ENCODE peak calls at places on chromosomes 12 and 14, in four cellular contexts. One of them, this sample, is unnamed.

GRCh38 chr14:20697273-20698017 is 8.9 kb downstream of the ANG start:
- DNase-seq in HepG2: peak
- DNase-seq in GM12878: no peak
- DNase-seq in K562: peak
- DNase-seq in this sample: peak

GRCh38 chr14:74509587-74510210 is 16.1 kb downstream of the ISCA2 start:
- DNase-seq in HepG2: no peak
- DNase-seq in GM12878: no peak
- DNase-seq in K562: no peak
- DNase-seq in this sample: no peak

GRCh38 chr14:53183071-53183470 is 29.9 kb upstream of the DDHD1 start:
- DNase-seq in HepG2: no peak
- DNase-seq in GM12878: no peak
- DNase-seq in K562: no peak
- DNase-seq in this sample: no peak

GRCh38 chr12:118979763-118980406 is 1.5 kb upstream of the SRRM4 start:
- DNase-seq in HepG2: peak
- DNase-seq in GM12878: no peak
- DNase-seq in K562: peak
- DNase-seq in this sample: peak

GRCh38 chr14:100304825-100305445 is 1.3 kb downstream of the SLC25A29 start:
- DNase-seq in HepG2: no peak
- DNase-seq in GM12878: no peak
- DNase-seq in K562: peak
- DNase-seq in this sample: peak

GRCh38 chr14:101815994-101816393 is 54.5 kb downstream of the PPP2R5C start:
- DNase-seq in HepG2: no peak
- DNase-seq in GM12878: no peak
- DNase-seq in K562: no peak
- DNase-seq in this sample: no peak

GRCh38 chr12:81077329-81077685 is 572 bp upstream of the ACSS3 start:
- DNase-seq in HepG2: peak
- DNase-seq in GM12878: no peak
- DNase-seq in K562: no peak
- DNase-seq in this sample: no peak

GRCh38 chr12:2412305-2412643 is 359.5 kb downstream of the CACNA1C start:
- DNase-seq in HepG2: no peak
- DNase-seq in GM12878: no peak
- DNase-seq in K562: peak
- DNase-seq in this sample: no peak

GRCh38 chr12:54229624-54230212 is 40.9 kb upstream of the SMUG1 start:
- DNase-seq in HepG2: no peak
- DNase-seq in GM12878: no peak
- DNase-seq in K562: no peak
- DNase-seq in this sample: no peak

GRCh38 chr12:51188359-51189051 is 15.6 kb upstream of the TFCP2 start:
- DNase-seq in HepG2: no peak
- DNase-seq in GM12878: peak
- DNase-seq in K562: no peak
- DNase-seq in this sample: no peak

GRCh38 chr12:2298556-2299195 is 245.9 kb downstream of the CACNA1C start:
- DNase-seq in HepG2: no peak
- DNase-seq in GM12878: no peak
- DNase-seq in K562: no peak
- DNase-seq in this sample: no peak

GRCh38 chr14:99568567-99569560 is 35.1 kb downstream of the CCDC85C start:
- DNase-seq in HepG2: no peak
- DNase-seq in GM12878: no peak
- DNase-seq in K562: no peak
- DNase-seq in this sample: no peak

GRCh38 chr14:29926701-29927595 is 699 bp downstream of the PRKD1 start:
- DNase-seq in HepG2: peak
- DNase-seq in GM12878: no peak
- DNase-seq in K562: peak
- DNase-seq in this sample: peak

GRCh38 chr12:116774020-116774419 is 35.9 kb downstream of the RNFT2 start:
- DNase-seq in HepG2: no peak
- DNase-seq in GM12878: no peak
- DNase-seq in K562: no peak
- DNase-seq in this sample: no peak

GRCh38 chr12:116773276-116773731 is 35.2 kb downstream of the RNFT2 start:
- DNase-seq in HepG2: peak
- DNase-seq in GM12878: no peak
- DNase-seq in K562: no peak
- DNase-seq in this sample: peak

GRCh38 chr12:116766746-116767145 is 28.6 kb downstream of the RNFT2 start:
- DNase-seq in HepG2: no peak
- DNase-seq in GM12878: no peak
- DNase-seq in K562: no peak
- DNase-seq in this sample: no peak

GRCh38 chr12:116766285-116766684 is 28.2 kb downstream of the RNFT2 start:
- DNase-seq in HepG2: no peak
- DNase-seq in GM12878: no peak
- DNase-seq in K562: no peak
- DNase-seq in this sample: no peak

GRCh38 chr12:116771651-116772050 is 33.5 kb downstream of the RNFT2 start:
- DNase-seq in HepG2: no peak
- DNase-seq in GM12878: no peak
- DNase-seq in K562: no peak
- DNase-seq in this sample: no peak
- TF ChIP-seq CBX5 in HepG2: no peak
- TF ChIP-seq CBX5 in GM12878: no peak
- TF ChIP-seq CBX5 in K562: no peak
- TF ChIP-seq CBX5 in this sample: no peak

GRCh38 chr14:93195316-93195999 is 10.3 kb downstream of the LYSET start:
- DNase-seq in HepG2: no peak
- DNase-seq in GM12878: no peak
- DNase-seq in K562: no peak
- DNase-seq in this sample: no peak
- H3K27ac ChIP-seq in HepG2: no peak
- H3K27ac ChIP-seq in GM12878: no peak
- H3K27ac ChIP-seq in K562: no peak
- H3K27ac ChIP-seq in this sample: no peak

GRCh38 chr14:61562321-61563161 is 132.8 kb upstream of the HIF1A start:
- DNase-seq in HepG2: peak
- DNase-seq in GM12878: no peak
- DNase-seq in K562: peak
- DNase-seq in this sample: no peak
- TF ChIP-seq EP300 in HepG2: peak
- TF ChIP-seq EP300 in GM12878: no peak
- TF ChIP-seq EP300 in K562: peak
- TF ChIP-seq EP300 in this sample: no peak

GRCh38 chr12:114275937-114276785 is 129.8 kb downstream of the TBX5 start:
- DNase-seq in HepG2: no peak
- DNase-seq in GM12878: no peak
- DNase-seq in K562: no peak
- DNase-seq in this sample: no peak

GRCh38 chr12:114269153-114269552 is 136.8 kb downstream of the TBX5 start:
- DNase-seq in HepG2: no peak
- DNase-seq in GM12878: no peak
- DNase-seq in K562: no peak
- DNase-seq in this sample: no peak

GRCh38 chr12:114272071-114272470 is 133.9 kb downstream of the TBX5 start:
- DNase-seq in HepG2: no peak
- DNase-seq in GM12878: no peak
- DNase-seq in K562: no peak
- DNase-seq in this sample: no peak

DNA sequence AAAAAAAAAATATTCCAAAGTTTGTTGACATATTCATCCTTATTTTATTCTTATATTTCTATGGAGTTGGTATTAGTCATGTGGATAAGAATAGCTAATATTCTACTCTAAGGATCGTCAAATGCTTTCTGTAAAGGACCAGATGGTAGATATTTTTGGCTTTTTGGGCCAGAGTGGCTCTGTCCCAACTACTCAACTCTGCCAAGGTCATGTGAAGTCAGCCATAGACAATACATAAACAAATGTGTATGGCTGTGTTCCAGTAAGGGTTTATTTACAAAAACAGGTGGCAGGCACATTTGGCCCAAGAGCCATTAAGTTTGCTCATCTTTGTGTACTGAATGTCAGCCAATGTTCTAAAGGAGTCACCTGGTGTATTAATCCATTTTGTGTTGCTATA is 131.8 kb downstream of the TBX5 start:
- DNase-seq in HepG2: no peak
- DNase-seq in GM12878: no peak
- DNase-seq in K562: no peak
- DNase-seq in this sample: no peak
- TF ChIP-seq CBX5 in HepG2: no peak
- TF ChIP-seq CBX5 in GM12878: no peak
- TF ChIP-seq CBX5 in K562: no peak
- TF ChIP-seq CBX5 in this sample: no peak

DNA sequence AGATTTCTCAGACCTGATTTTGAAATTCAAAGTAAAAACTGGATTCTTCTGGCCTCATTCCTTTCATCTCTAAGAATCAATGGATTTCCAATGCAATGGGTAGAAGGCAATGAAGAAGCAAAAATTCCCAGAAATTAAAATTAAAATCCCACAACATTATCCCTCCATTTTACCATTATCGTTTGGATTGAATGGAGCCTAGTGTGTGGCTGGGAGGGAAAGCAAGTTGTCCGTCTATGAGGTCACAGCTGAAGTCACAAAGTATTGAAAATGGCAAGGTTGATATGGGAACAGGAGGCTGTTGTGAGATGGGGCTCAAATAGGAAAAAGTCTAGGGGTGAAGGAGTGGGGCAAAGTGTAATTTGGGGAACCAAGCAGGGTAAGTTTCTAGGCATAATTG is at the start of gene C12orf54:
- DNase-seq in HepG2: no peak
- DNase-seq in GM12878: no peak
- DNase-seq in K562: no peak
- DNase-seq in this sample: no peak
- H3K27ac ChIP-seq in HepG2: no peak
- H3K27ac ChIP-seq in GM12878: no peak
- H3K27ac ChIP-seq in K562: no peak
- H3K27ac ChIP-seq in this sample: no peak

GRCh38 chr14:58637391-58638230 is at the start of gene DACT1:
- DNase-seq in HepG2: no peak
- DNase-seq in GM12878: no peak
- DNase-seq in K562: peak
- DNase-seq in this sample: peak
- TF ChIP-seq EP300 in HepG2: no peak
- TF ChIP-seq EP300 in GM12878: no peak
- TF ChIP-seq EP300 in K562: no peak
- TF ChIP-seq EP300 in this sample: no peak

DNA sequence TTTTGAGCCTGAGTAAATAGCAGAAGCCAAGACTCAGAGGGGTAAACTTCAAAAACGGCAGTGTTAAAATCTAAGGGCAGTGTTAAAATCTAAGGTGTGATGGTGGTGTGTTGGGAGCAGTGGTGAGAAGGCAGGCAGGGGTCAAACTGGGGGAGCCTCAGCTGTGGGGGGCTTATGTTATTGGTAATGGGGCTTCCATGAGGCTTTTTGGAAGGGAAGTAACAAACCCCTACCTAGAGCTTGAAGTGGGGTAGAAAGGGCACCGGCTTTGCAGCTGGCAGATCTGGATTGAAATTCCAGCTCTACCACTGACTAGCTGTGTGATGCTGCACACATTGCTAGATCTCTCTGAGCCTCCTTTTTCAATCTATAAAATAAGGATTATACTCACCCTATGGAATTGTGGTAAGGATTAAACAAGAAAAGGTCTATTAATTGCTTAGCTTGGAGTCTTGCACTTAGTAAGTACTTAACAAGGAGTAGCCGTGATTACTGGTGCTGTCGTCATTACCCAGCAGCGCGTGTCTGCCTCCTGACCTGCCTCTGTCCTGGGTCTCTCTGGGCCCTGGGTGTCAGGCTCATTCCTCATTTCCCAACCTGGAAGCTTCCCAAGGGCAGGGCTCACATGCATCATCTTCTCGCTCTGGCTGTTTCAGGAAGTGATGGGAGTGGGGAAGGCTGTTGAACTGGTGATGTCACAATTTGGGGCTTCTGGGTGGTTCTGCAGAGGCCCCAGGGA is 18.5 kb upstream of the KRT80 start:
- DNase-seq in HepG2: no peak
- DNase-seq in GM12878: no peak
- DNase-seq in K562: no peak
- DNase-seq in this sample: no peak
- TF ChIP-seq CBX5 in HepG2: no peak
- TF ChIP-seq CBX5 in GM12878: no peak
- TF ChIP-seq CBX5 in K562: no peak
- TF ChIP-seq CBX5 in this sample: no peak

GRCh38 chr12:52514471-52515318 is 5.5 kb downstream of the KRT5 start:
- DNase-seq in HepG2: no peak
- DNase-seq in GM12878: no peak
- DNase-seq in K562: no peak
- DNase-seq in this sample: peak
- H3K27ac ChIP-seq in HepG2: no peak
- H3K27ac ChIP-seq in GM12878: no peak
- H3K27ac ChIP-seq in K562: no peak
- H3K27ac ChIP-seq in this sample: no peak

GRCh38 chr14:55889124-55889523 is 229.1 kb upstream of the PELI2 start:
- DNase-seq in HepG2: no peak
- DNase-seq in GM12878: no peak
- DNase-seq in K562: no peak
- DNase-seq in this sample: no peak
- TF ChIP-seq EP300 in HepG2: no peak
- TF ChIP-seq EP300 in GM12878: no peak
- TF ChIP-seq EP300 in K562: no peak
- TF ChIP-seq EP300 in this sample: no peak

GRCh38 chr12:121162384-121162783 is 29.7 kb downstream of the P2RX7 start:
- DNase-seq in HepG2: no peak
- DNase-seq in GM12878: no peak
- DNase-seq in K562: no peak
- DNase-seq in this sample: no peak
- TF ChIP-seq CBX5 in HepG2: no peak
- TF ChIP-seq CBX5 in GM12878: no peak
- TF ChIP-seq CBX5 in K562: no peak
- TF ChIP-seq CBX5 in this sample: no peak

This sample was measured in H1.